ENCODE peak calls at places on chromosomes 6 and 20, in six cellular contexts. One of them, this sample, is unnamed.

GRCh38 chr6:42532038-42532669 is 31.7 kb upstream of the UBR2 start:
- DNase-seq in heart right ventricle: peak
- DNase-seq in EL: peak
- DNase-seq in stimulated activated CD4-positive, alpha-beta T cell treated with anti-CD3 and anti-CD28 coated beads, TNF-alpha, amount 100 ng/mL, for 48 hours: no peak
- DNase-seq in epithelial cell of esophagus: peak
- DNase-seq in hippocampal formation: peak
- DNase-seq in this sample: peak

GRCh38 chr20:49690899-49691620 is 22.6 kb downstream of the B4GALT5 start:
- DNase-seq in heart right ventricle: no peak
- DNase-seq in EL: peak
- DNase-seq in stimulated activated CD4-positive, alpha-beta T cell treated with anti-CD3 and anti-CD28 coated beads, TNF-alpha, amount 100 ng/mL, for 48 hours: no peak
- DNase-seq in epithelial cell of esophagus: peak
- DNase-seq in hippocampal formation: no peak
- DNase-seq in this sample: peak

GRCh38 chr6:15073344-15073789 is 172.5 kb upstream of the JARID2 start:
- DNase-seq in heart right ventricle: no peak
- DNase-seq in EL: peak
- DNase-seq in stimulated activated CD4-positive, alpha-beta T cell treated with anti-CD3 and anti-CD28 coated beads, TNF-alpha, amount 100 ng/mL, for 48 hours: no peak
- DNase-seq in epithelial cell of esophagus: peak
- DNase-seq in hippocampal formation: peak
- DNase-seq in this sample: peak

GRCh38 chr6:132819405-132820145 is 5.2 kb downstream of the RPS12 start:
- DNase-seq in heart right ventricle: no peak
- DNase-seq in EL: peak
- DNase-seq in stimulated activated CD4-positive, alpha-beta T cell treated with anti-CD3 and anti-CD28 coated beads, TNF-alpha, amount 100 ng/mL, for 48 hours: no peak
- DNase-seq in epithelial cell of esophagus: peak
- DNase-seq in hippocampal formation: no peak
- DNase-seq in this sample: peak

GRCh38 chr20:63351811-63352591 is 9.1 kb downstream of the CHRNA4 start:
- DNase-seq in heart right ventricle: peak
- DNase-seq in EL: no peak
- DNase-seq in stimulated activated CD4-positive, alpha-beta T cell treated with anti-CD3 and anti-CD28 coated beads, TNF-alpha, amount 100 ng/mL, for 48 hours: no peak
- DNase-seq in epithelial cell of esophagus: no peak
- DNase-seq in hippocampal formation: no peak
- DNase-seq in this sample: no peak

GRCh38 chr6:81683928-81684327 is 68.6 kb downstream of the TENT5A start:
- DNase-seq in heart right ventricle: no peak
- DNase-seq in EL: peak
- DNase-seq in stimulated activated CD4-positive, alpha-beta T cell treated with anti-CD3 and anti-CD28 coated beads, TNF-alpha, amount 100 ng/mL, for 48 hours: no peak
- DNase-seq in epithelial cell of esophagus: peak
- DNase-seq in hippocampal formation: no peak
- DNase-seq in this sample: no peak

GRCh38 chr6:96157018-96157565 is 141.3 kb downstream of the FUT9 start:
- DNase-seq in heart right ventricle: no peak
- DNase-seq in EL: no peak
- DNase-seq in stimulated activated CD4-positive, alpha-beta T cell treated with anti-CD3 and anti-CD28 coated beads, TNF-alpha, amount 100 ng/mL, for 48 hours: no peak
- DNase-seq in epithelial cell of esophagus: no peak
- DNase-seq in hippocampal formation: no peak
- DNase-seq in this sample: peak

GRCh38 chr6:169088761-169089160 is 164.9 kb downstream of the THBS2 start:
- DNase-seq in heart right ventricle: no peak
- DNase-seq in EL: no peak
- DNase-seq in stimulated activated CD4-positive, alpha-beta T cell treated with anti-CD3 and anti-CD28 coated beads, TNF-alpha, amount 100 ng/mL, for 48 hours: no peak
- DNase-seq in epithelial cell of esophagus: no peak
- DNase-seq in hippocampal formation: no peak
- DNase-seq in this sample: no peak

GRCh38 chr6:82111818-82112217 is 135.7 kb downstream of the IBTK start:
- DNase-seq in heart right ventricle: no peak
- DNase-seq in EL: no peak
- DNase-seq in stimulated activated CD4-positive, alpha-beta T cell treated with anti-CD3 and anti-CD28 coated beads, TNF-alpha, amount 100 ng/mL, for 48 hours: no peak
- DNase-seq in epithelial cell of esophagus: no peak
- DNase-seq in hippocampal formation: no peak
- DNase-seq in this sample: no peak

GRCh38 chr20:54397292-54398155 is 77.9 kb upstream of the DOK5 start:
- DNase-seq in heart right ventricle: no peak
- DNase-seq in EL: no peak
- DNase-seq in stimulated activated CD4-positive, alpha-beta T cell treated with anti-CD3 and anti-CD28 coated beads, TNF-alpha, amount 100 ng/mL, for 48 hours: no peak
- DNase-seq in epithelial cell of esophagus: no peak
- DNase-seq in hippocampal formation: peak
- DNase-seq in this sample: no peak

GRCh38 chr6:36089048-36089447 is 41.3 kb upstream of the MAPK13 start:
- DNase-seq in heart right ventricle: no peak
- DNase-seq in EL: no peak
- DNase-seq in stimulated activated CD4-positive, alpha-beta T cell treated with anti-CD3 and anti-CD28 coated beads, TNF-alpha, amount 100 ng/mL, for 48 hours: no peak
- DNase-seq in epithelial cell of esophagus: no peak
- DNase-seq in hippocampal formation: no peak
- DNase-seq in this sample: no peak

GRCh38 chr6:132478697-132479096 is 34.2 kb downstream of the STX7 start:
- DNase-seq in heart right ventricle: no peak
- DNase-seq in EL: no peak
- DNase-seq in stimulated activated CD4-positive, alpha-beta T cell treated with anti-CD3 and anti-CD28 coated beads, TNF-alpha, amount 100 ng/mL, for 48 hours: no peak
- DNase-seq in epithelial cell of esophagus: no peak
- DNase-seq in hippocampal formation: no peak
- DNase-seq in this sample: no peak

GRCh38 chr20:13041574-13042457 is 33.0 kb downstream of the SPTLC3 start:
- DNase-seq in heart right ventricle: no peak
- DNase-seq in EL: no peak
- DNase-seq in stimulated activated CD4-positive, alpha-beta T cell treated with anti-CD3 and anti-CD28 coated beads, TNF-alpha, amount 100 ng/mL, for 48 hours: no peak
- DNase-seq in epithelial cell of esophagus: no peak
- DNase-seq in hippocampal formation: no peak
- DNase-seq in this sample: no peak